ENCODE peak calls at places on chromosome 13, in five cellular contexts. One of them, this sample, is unnamed.

GRCh38 chr13:27131202-27131623 is 40.4 kb downstream of the USP12 start:
- DNase-seq in activated CD4-positive, alpha-beta T cell treated with anti-CD3 and anti-CD28 coated beads for 24 hours: peak; percentile 68
- DNase-seq in stimulated activated CD8-positive, alpha-beta memory T cell treated with anti-CD3 and anti-CD28 coated beads, Interleukin-4, amount 100 ng/mL, for 48 hours: peak; percentile 76
- DNase-seq in ELR: peak; percentile 55
- DNase-seq in sciatic nerve: no peak
- DNase-seq in this sample: no peak

GRCh38 chr13:93029536-93029935 is 197.1 kb upstream of the GPC6 start:
- DNase-seq in activated CD4-positive, alpha-beta T cell treated with anti-CD3 and anti-CD28 coated beads for 24 hours: no peak
- DNase-seq in stimulated activated CD8-positive, alpha-beta memory T cell treated with anti-CD3 and anti-CD28 coated beads, Interleukin-4, amount 100 ng/mL, for 48 hours: no peak
- DNase-seq in ELR: no peak
- DNase-seq in sciatic nerve: no peak
- DNase-seq in this sample: no peak

GRCh38 chr13:66489586-66489985 is 740.5 kb downstream of the PCDH9 start:
- DNase-seq in activated CD4-positive, alpha-beta T cell treated with anti-CD3 and anti-CD28 coated beads for 24 hours: no peak
- DNase-seq in stimulated activated CD8-positive, alpha-beta memory T cell treated with anti-CD3 and anti-CD28 coated beads, Interleukin-4, amount 100 ng/mL, for 48 hours: no peak
- DNase-seq in ELR: peak; percentile 10
- DNase-seq in sciatic nerve: no peak
- DNase-seq in this sample: no peak

GRCh38 chr13:32748305-32748704 is 162.1 kb downstream of the PDS5B start:
- DNase-seq in activated CD4-positive, alpha-beta T cell treated with anti-CD3 and anti-CD28 coated beads for 24 hours: no peak
- DNase-seq in stimulated activated CD8-positive, alpha-beta memory T cell treated with anti-CD3 and anti-CD28 coated beads, Interleukin-4, amount 100 ng/mL, for 48 hours: no peak
- DNase-seq in ELR: no peak
- DNase-seq in sciatic nerve: no peak
- DNase-seq in this sample: no peak

GRCh38 chr13:63840551-63841421 is 2425.1 kb upstream of the PCDH20 start:
- DNase-seq in activated CD4-positive, alpha-beta T cell treated with anti-CD3 and anti-CD28 coated beads for 24 hours: no peak
- DNase-seq in stimulated activated CD8-positive, alpha-beta memory T cell treated with anti-CD3 and anti-CD28 coated beads, Interleukin-4, amount 100 ng/mL, for 48 hours: no peak
- DNase-seq in ELR: no peak
- DNase-seq in sciatic nerve: no peak
- DNase-seq in this sample: no peak

GRCh38 chr13:80204642-80205041 is 136.3 kb downstream of the SPRY2 start:
- DNase-seq in activated CD4-positive, alpha-beta T cell treated with anti-CD3 and anti-CD28 coated beads for 24 hours: no peak
- DNase-seq in stimulated activated CD8-positive, alpha-beta memory T cell treated with anti-CD3 and anti-CD28 coated beads, Interleukin-4, amount 100 ng/mL, for 48 hours: no peak
- DNase-seq in ELR: peak; percentile 74
- DNase-seq in sciatic nerve: no peak
- DNase-seq in this sample: no peak

GRCh38 chr13:50323440-50324070 is 308.3 kb downstream of the KCNRG start:
- DNase-seq in activated CD4-positive, alpha-beta T cell treated with anti-CD3 and anti-CD28 coated beads for 24 hours: no peak
- DNase-seq in stimulated activated CD8-positive, alpha-beta memory T cell treated with anti-CD3 and anti-CD28 coated beads, Interleukin-4, amount 100 ng/mL, for 48 hours: no peak
- DNase-seq in ELR: peak; percentile 91
- DNase-seq in sciatic nerve: no peak
- DNase-seq in this sample: peak; percentile 70

GRCh38 chr13:19959831-19960672 is 1.5 kb downstream of the ZMYM2 start:
- DNase-seq in activated CD4-positive, alpha-beta T cell treated with anti-CD3 and anti-CD28 coated beads for 24 hours: peak; percentile 68
- DNase-seq in stimulated activated CD8-positive, alpha-beta memory T cell treated with anti-CD3 and anti-CD28 coated beads, Interleukin-4, amount 100 ng/mL, for 48 hours: peak; percentile 85
- DNase-seq in ELR: peak; percentile 94
- DNase-seq in sciatic nerve: peak; percentile 86
- DNase-seq in this sample: peak; percentile 81

GRCh38 chr13:110559986-110560385 is 1.5 kb downstream of the RAB20 start:
- DNase-seq in activated CD4-positive, alpha-beta T cell treated with anti-CD3 and anti-CD28 coated beads for 24 hours: no peak
- DNase-seq in stimulated activated CD8-positive, alpha-beta memory T cell treated with anti-CD3 and anti-CD28 coated beads, Interleukin-4, amount 100 ng/mL, for 48 hours: no peak
- DNase-seq in ELR: no peak
- DNase-seq in sciatic nerve: no peak
- DNase-seq in this sample: no peak

GRCh38 chr13:65468628-65469027 is 1761.5 kb downstream of the PCDH9 start:
- DNase-seq in activated CD4-positive, alpha-beta T cell treated with anti-CD3 and anti-CD28 coated beads for 24 hours: no peak
- DNase-seq in stimulated activated CD8-positive, alpha-beta memory T cell treated with anti-CD3 and anti-CD28 coated beads, Interleukin-4, amount 100 ng/mL, for 48 hours: no peak
- DNase-seq in ELR: no peak
- DNase-seq in sciatic nerve: no peak
- DNase-seq in this sample: no peak

GRCh38 chr13:70668293-70668692 is 560.0 kb upstream of the KLHL1 start:
- DNase-seq in activated CD4-positive, alpha-beta T cell treated with anti-CD3 and anti-CD28 coated beads for 24 hours: no peak
- DNase-seq in stimulated activated CD8-positive, alpha-beta memory T cell treated with anti-CD3 and anti-CD28 coated beads, Interleukin-4, amount 100 ng/mL, for 48 hours: no peak
- DNase-seq in ELR: peak; percentile 9
- DNase-seq in sciatic nerve: no peak
- DNase-seq in this sample: no peak

GRCh38 chr13:20518652-20519051 is 7.0 kb downstream of the CRYL1 start:
- DNase-seq in activated CD4-positive, alpha-beta T cell treated with anti-CD3 and anti-CD28 coated beads for 24 hours: no peak
- DNase-seq in stimulated activated CD8-positive, alpha-beta memory T cell treated with anti-CD3 and anti-CD28 coated beads, Interleukin-4, amount 100 ng/mL, for 48 hours: no peak
- DNase-seq in ELR: no peak
- DNase-seq in sciatic nerve: no peak
- DNase-seq in this sample: no peak

GRCh38 chr13:51425410-51426042 is 27.3 kb downstream of the INTS6 start:
- DNase-seq in activated CD4-positive, alpha-beta T cell treated with anti-CD3 and anti-CD28 coated beads for 24 hours: no peak
- DNase-seq in stimulated activated CD8-positive, alpha-beta memory T cell treated with anti-CD3 and anti-CD28 coated beads, Interleukin-4, amount 100 ng/mL, for 48 hours: no peak
- DNase-seq in ELR: no peak
- DNase-seq in sciatic nerve: no peak
- DNase-seq in this sample: no peak

GRCh38 chr13:114100446-114101320 is 31.7 kb downstream of the RASA3 start:
- DNase-seq in activated CD4-positive, alpha-beta T cell treated with anti-CD3 and anti-CD28 coated beads for 24 hours: no peak
- DNase-seq in stimulated activated CD8-positive, alpha-beta memory T cell treated with anti-CD3 and anti-CD28 coated beads, Interleukin-4, amount 100 ng/mL, for 48 hours: no peak
- DNase-seq in ELR: no peak
- DNase-seq in sciatic nerve: peak; percentile 63
- DNase-seq in this sample: no peak

GRCh38 chr13:62193919-62194318 is 778.3 kb upstream of the PCDH20 start:
- DNase-seq in activated CD4-positive, alpha-beta T cell treated with anti-CD3 and anti-CD28 coated beads for 24 hours: no peak
- DNase-seq in stimulated activated CD8-positive, alpha-beta memory T cell treated with anti-CD3 and anti-CD28 coated beads, Interleukin-4, amount 100 ng/mL, for 48 hours: no peak
- DNase-seq in ELR: peak; percentile 57
- DNase-seq in sciatic nerve: no peak
- DNase-seq in this sample: no peak

GRCh38 chr13:98143601-98144500 is 957 bp downstream of the FARP1 start:
- DNase-seq in activated CD4-positive, alpha-beta T cell treated with anti-CD3 and anti-CD28 coated beads for 24 hours: no peak
- DNase-seq in stimulated activated CD8-positive, alpha-beta memory T cell treated with anti-CD3 and anti-CD28 coated beads, Interleukin-4, amount 100 ng/mL, for 48 hours: no peak
- DNase-seq in ELR: peak; percentile 62
- DNase-seq in sciatic nerve: peak; percentile 61
- DNase-seq in this sample: no peak

GRCh38 chr13:37503287-37503686 is 95.3 kb downstream of the POSTN start:
- DNase-seq in activated CD4-positive, alpha-beta T cell treated with anti-CD3 and anti-CD28 coated beads for 24 hours: no peak
- DNase-seq in stimulated activated CD8-positive, alpha-beta memory T cell treated with anti-CD3 and anti-CD28 coated beads, Interleukin-4, amount 100 ng/mL, for 48 hours: no peak
- DNase-seq in ELR: no peak
- DNase-seq in sciatic nerve: no peak
- DNase-seq in this sample: no peak

GRCh38 chr13:77034883-77035282 is 7.9 kb upstream of the FBXL3 start:
- DNase-seq in activated CD4-positive, alpha-beta T cell treated with anti-CD3 and anti-CD28 coated beads for 24 hours: no peak
- DNase-seq in stimulated activated CD8-positive, alpha-beta memory T cell treated with anti-CD3 and anti-CD28 coated beads, Interleukin-4, amount 100 ng/mL, for 48 hours: no peak
- DNase-seq in ELR: peak; percentile 82
- DNase-seq in sciatic nerve: no peak
- DNase-seq in this sample: no peak

GRCh38 chr13:37392389-37392788 is 206.2 kb downstream of the POSTN start:
- DNase-seq in activated CD4-positive, alpha-beta T cell treated with anti-CD3 and anti-CD28 coated beads for 24 hours: no peak
- DNase-seq in stimulated activated CD8-positive, alpha-beta memory T cell treated with anti-CD3 and anti-CD28 coated beads, Interleukin-4, amount 100 ng/mL, for 48 hours: no peak
- DNase-seq in ELR: no peak
- DNase-seq in sciatic nerve: no peak
- DNase-seq in this sample: no peak

GRCh38 chr13:21777813-21778212 is 106.9 kb downstream of the FGF9 start:
- DNase-seq in activated CD4-positive, alpha-beta T cell treated with anti-CD3 and anti-CD28 coated beads for 24 hours: no peak
- DNase-seq in stimulated activated CD8-positive, alpha-beta memory T cell treated with anti-CD3 and anti-CD28 coated beads, Interleukin-4, amount 100 ng/mL, for 48 hours: no peak
- DNase-seq in ELR: no peak
- DNase-seq in sciatic nerve: no peak
- DNase-seq in this sample: no peak

GRCh38 chr13:94169783-94170513 is 309.5 kb downstream of the DCT start:
- DNase-seq in activated CD4-positive, alpha-beta T cell treated with anti-CD3 and anti-CD28 coated beads for 24 hours: no peak
- DNase-seq in stimulated activated CD8-positive, alpha-beta memory T cell treated with anti-CD3 and anti-CD28 coated beads, Interleukin-4, amount 100 ng/mL, for 48 hours: no peak
- DNase-seq in ELR: no peak
- DNase-seq in sciatic nerve: no peak
- DNase-seq in this sample: no peak

GRCh38 chr13:74068471-74068870 is 65.7 kb downstream of the KLF12 start:
- DNase-seq in activated CD4-positive, alpha-beta T cell treated with anti-CD3 and anti-CD28 coated beads for 24 hours: no peak
- DNase-seq in stimulated activated CD8-positive, alpha-beta memory T cell treated with anti-CD3 and anti-CD28 coated beads, Interleukin-4, amount 100 ng/mL, for 48 hours: no peak
- DNase-seq in ELR: no peak
- DNase-seq in sciatic nerve: no peak
- DNase-seq in this sample: no peak

GRCh38 chr13:18952225-18953016 is 229.2 kb downstream of the TUBA3C start:
- DNase-seq in activated CD4-positive, alpha-beta T cell treated with anti-CD3 and anti-CD28 coated beads for 24 hours: no peak
- DNase-seq in stimulated activated CD8-positive, alpha-beta memory T cell treated with anti-CD3 and anti-CD28 coated beads, Interleukin-4, amount 100 ng/mL, for 48 hours: no peak
- DNase-seq in ELR: no peak
- DNase-seq in sciatic nerve: no peak
- DNase-seq in this sample: no peak

GRCh38 chr13:87172166-87172825 is 498.9 kb upstream of the SLITRK5 start:
- DNase-seq in activated CD4-positive, alpha-beta T cell treated with anti-CD3 and anti-CD28 coated beads for 24 hours: no peak
- DNase-seq in stimulated activated CD8-positive, alpha-beta memory T cell treated with anti-CD3 and anti-CD28 coated beads, Interleukin-4, amount 100 ng/mL, for 48 hours: no peak
- DNase-seq in ELR: peak; percentile 42
- DNase-seq in sciatic nerve: no peak
- DNase-seq in this sample: no peak

GRCh38 chr13:98349731-98350305 is 172.7 kb upstream of the RNF113B start:
- DNase-seq in activated CD4-positive, alpha-beta T cell treated with anti-CD3 and anti-CD28 coated beads for 24 hours: no peak
- DNase-seq in stimulated activated CD8-positive, alpha-beta memory T cell treated with anti-CD3 and anti-CD28 coated beads, Interleukin-4, amount 100 ng/mL, for 48 hours: no peak
- DNase-seq in ELR: no peak
- DNase-seq in sciatic nerve: no peak
- DNase-seq in this sample: no peak

GRCh38 chr13:97366172-97366688 is 67.7 kb upstream of the RAP2A start:
- DNase-seq in activated CD4-positive, alpha-beta T cell treated with anti-CD3 and anti-CD28 coated beads for 24 hours: no peak
- DNase-seq in stimulated activated CD8-positive, alpha-beta memory T cell treated with anti-CD3 and anti-CD28 coated beads, Interleukin-4, amount 100 ng/mL, for 48 hours: no peak
- DNase-seq in ELR: peak; percentile 40
- DNase-seq in sciatic nerve: no peak
- DNase-seq in this sample: no peak

GRCh38 chr13:76965759-76966421 is 17.6 kb downstream of the ACOD1 start:
- DNase-seq in activated CD4-positive, alpha-beta T cell treated with anti-CD3 and anti-CD28 coated beads for 24 hours: no peak
- DNase-seq in stimulated activated CD8-positive, alpha-beta memory T cell treated with anti-CD3 and anti-CD28 coated beads, Interleukin-4, amount 100 ng/mL, for 48 hours: no peak
- DNase-seq in ELR: peak; percentile 73
- DNase-seq in sciatic nerve: peak; percentile 89
- DNase-seq in this sample: peak; percentile 60

GRCh38 chr13:42392706-42393572 is 121.0 kb downstream of the AKAP11 start:
- DNase-seq in activated CD4-positive, alpha-beta T cell treated with anti-CD3 and anti-CD28 coated beads for 24 hours: no peak
- DNase-seq in stimulated activated CD8-positive, alpha-beta memory T cell treated with anti-CD3 and anti-CD28 coated beads, Interleukin-4, amount 100 ng/mL, for 48 hours: peak; percentile 55
- DNase-seq in ELR: no peak
- DNase-seq in sciatic nerve: no peak
- DNase-seq in this sample: no peak

GRCh38 chr13:108005231-108005630 is 210.1 kb downstream of the LIG4 start:
- DNase-seq in activated CD4-positive, alpha-beta T cell treated with anti-CD3 and anti-CD28 coated beads for 24 hours: no peak
- DNase-seq in stimulated activated CD8-positive, alpha-beta memory T cell treated with anti-CD3 and anti-CD28 coated beads, Interleukin-4, amount 100 ng/mL, for 48 hours: no peak
- DNase-seq in ELR: no peak
- DNase-seq in sciatic nerve: no peak
- DNase-seq in this sample: no peak

This sample was measured in amniotic stem cell.